ENCODE peak calls at places on chromosomes 6 and 20, in nine cellular contexts. A is ovary, W is omental fat pad, T is fibroblast of lung, R is Calu3, H is cardiac muscle cell, U is lower lobe of right lung, L is endothelial cell, X is BE2C. F is an unnamed sample.

GRCh38 chr6:36701401-36701991 is 3.9 kb downstream of the RAB44 start:
- DNase-seq in U (no peak), W (peak; percentile 18), T (no peak), R (peak; percentile 52), A (no peak), L (no peak), X (no peak), H (no peak), F (no peak)

GRCh38 chr6:87407531-87407895 is 259 bp upstream of the CFAP206 start:
- DNase-seq in A (no peak), T (peak; percentile 37), H (peak; percentile 57), L (no peak), U (no peak), R (peak; percentile 44), W (no peak), X (no peak), F (no peak)

GRCh38 chr6:142833054-142833453 is 111.9 kb downstream of the HIVEP2 start:
- DNase-seq in U (no peak), W (no peak), X (no peak), A (no peak), R (no peak), H (peak; percentile 83), L (no peak), T (peak; percentile 96), F (no peak)

GRCh38 chr6:140504776-140505175 is 1130.3 kb upstream of the CITED2 start:
- DNase-seq in X (no peak), A (no peak), L (no peak), T (no peak), W (no peak), R (no peak), H (no peak), U (no peak), F (no peak)

GRCh38 chr6:27591660-27592059 is 118.8 kb upstream of the ZNF184 start:
- DNase-seq in U (no peak), R (peak; percentile 59), A (no peak), X (peak; percentile 43), W (no peak), H (peak; percentile 33), T (peak; percentile 49), L (peak; percentile 31), F (peak; percentile 18)

GRCh38 chr20:51862796-51863195 is 60.5 kb upstream of the SALL4 start:
- DNase-seq in R (no peak), X (no peak), A (no peak), W (no peak), U (no peak), L (no peak), H (no peak), T (peak; percentile 66), F (no peak)

GRCh38 chr20:43448748-43449535 is 8.8 kb upstream of the SRSF6 start:
- DNase-seq in R (peak; percentile 62), X (peak; percentile 61), U (no peak), W (no peak), T (peak; percentile 25), H (peak; percentile 55), A (no peak), L (peak; percentile 47), F (peak; percentile 56)

GRCh38 chr6:114063956-114064355 is 93.0 kb upstream of the HDAC2 start:
- DNase-seq in A (no peak), W (no peak), U (no peak), L (no peak), H (peak; percentile 25), T (peak; percentile 44), R (no peak), X (no peak), F (no peak)

GRCh38 chr6:17015551-17016381 is 86.1 kb upstream of the STMND1 start:
- DNase-seq in A (peak; percentile 19), R (peak; percentile 3), H (peak; percentile 68), U (peak; percentile 60), L (peak; percentile 30), X (no peak), T (peak; percentile 21), W (no peak), F (no peak)

GRCh38 chr20:38112943-38113294 is 52.2 kb downstream of the TGM2 start:
- DNase-seq in L (no peak), X (no peak), W (no peak), U (no peak), R (no peak), A (no peak), T (no peak), H (no peak), F (no peak)

GRCh38 chr6:109925060-109925459 is 53.1 kb upstream of the GPR6 start:
- DNase-seq in X (no peak), T (peak; percentile 1), A (no peak), L (no peak), U (no peak), H (peak; percentile 11), R (peak; percentile 11), W (no peak), F (no peak)

GRCh38 chr6:169513478-169514193 is 188.2 kb downstream of the WDR27 start:
- DNase-seq in X (no peak), L (no peak), U (no peak), A (no peak), W (no peak), R (no peak), T (no peak), H (no peak), F (no peak)

GRCh38 chr6:3356056-3356823 is 97.5 kb downstream of the PSMG4 start:
- DNase-seq in W (no peak), R (peak; percentile 16), X (peak; percentile 39), L (peak; percentile 52), H (peak; percentile 73), U (peak; percentile 79), A (peak; percentile 75), T (peak; percentile 66), F (peak; percentile 84)

GRCh38 chr20:19968488-19969073 is 48.6 kb upstream of the NAA20 start:
- DNase-seq in L (no peak), A (no peak), U (no peak), H (no peak), R (no peak), X (no peak), W (no peak), T (no peak), F (no peak)

GRCh38 chr6:74607468-74607867 is 598.4 kb downstream of the COL12A1 start:
- DNase-seq in A (no peak), X (no peak), H (no peak), U (no peak), R (no peak), W (no peak), T (no peak), L (no peak), F (no peak)

GRCh38 chr20:36173451-36173933 is 19.0 kb downstream of the EPB41L1 start:
- DNase-seq in X (peak; percentile 67), U (no peak), W (no peak), T (peak; percentile 16), R (no peak), A (no peak), L (peak; percentile 41), H (peak; percentile 29), F (no peak)

GRCh38 chr6:157695301-157696030 is 127.6 kb upstream of the SNX9 start:
- DNase-seq in X (no peak), R (no peak), W (no peak), T (no peak), U (no peak), A (no peak), H (no peak), L (no peak), F (no peak)

GRCh38 chr6:91613481-91613880 is 1026.6 kb upstream of the MAP3K7 start:
- DNase-seq in R (no peak), X (no peak), H (no peak), A (no peak), W (no peak), U (no peak), L (no peak), T (no peak), F (no peak)

GRCh38 chr6:131413191-131413830 is 159.7 kb upstream of the ARG1 start:
- DNase-seq in X (no peak), H (no peak), T (no peak), W (no peak), R (no peak), L (no peak), A (no peak), U (no peak), F (no peak)

GRCh38 chr20:63628246-63628975 is 1.5 kb upstream of the GMEB2 start:
- DNase-seq in T (peak; percentile 60), U (peak; percentile 65), H (peak; percentile 83), L (no peak), X (peak; percentile 83), W (no peak), A (peak; percentile 77), R (peak; percentile 92), F (peak; percentile 78)
- TF ChIP-seq CTCF in T (no peak), U (no peak), H (no peak), L (no peak), X (no peak), W (no peak), A (no peak), R (no peak), F (no peak)

GRCh38 chr6:163427498-163428254 is 13.2 kb downstream of the QKI start:
- DNase-seq in T (peak; percentile 78), X (no peak), W (no peak), R (no peak), A (no peak), H (peak; percentile 91), L (no peak), U (no peak), F (no peak)
- TF ChIP-seq CTCF in T (peak; percentile 47), X (peak; percentile 43), W (no peak), R (no peak), A (peak; percentile 27), H (peak; percentile 43), L (no peak), U (peak; percentile 51), F (peak; percentile 9)

GRCh38 chr6:138309695-138310094 is 68.0 kb upstream of the SMIM28 start:
- DNase-seq in W (no peak), X (no peak), L (no peak), A (no peak), T (no peak), R (no peak), H (no peak), U (no peak), F (no peak)

GRCh38 chr6:138307816-138308727 is 69.6 kb upstream of the SMIM28 start:
- DNase-seq in U (no peak), A (no peak), W (no peak), X (peak; percentile 52), R (no peak), T (peak; percentile 19), L (no peak), H (peak; percentile 47), F (no peak)

GRCh38 chr6:138307352-138307751 is 70.4 kb upstream of the SMIM28 start:
- DNase-seq in R (no peak), W (no peak), X (no peak), L (no peak), T (peak; percentile 30), A (no peak), H (peak; percentile 62), U (no peak), F (no peak)

GRCh38 chr6:138310294-138310693 is 67.4 kb upstream of the SMIM28 start:
- DNase-seq in T (no peak), A (no peak), H (peak; percentile 14), W (no peak), U (no peak), X (no peak), R (no peak), L (no peak), F (no peak)

GRCh38 chr6:138308728-138309110 is 69.0 kb upstream of the SMIM28 start:
- DNase-seq in H (no peak), R (no peak), L (no peak), W (no peak), X (no peak), A (no peak), U (no peak), T (no peak), F (no peak)
- TF ChIP-seq CTCF in H (no peak), R (no peak), L (no peak), W (no peak), X (no peak), A (no peak), U (peak; percentile 0), T (no peak), F (no peak)

GRCh38 chr20:57449398-57450354 is 58.5 kb downstream of the RBM38 start:
- DNase-seq in X (no peak), T (no peak), R (no peak), W (no peak), A (no peak), H (no peak), U (no peak), L (no peak), F (no peak)
- TF ChIP-seq CTCF in X (no peak), T (no peak), R (no peak), W (no peak), A (no peak), H (no peak), U (no peak), L (no peak), F (no peak)

F was measured in GM13976.